ENCODE peak calls at places on chromosomes 2 and 18, in seven cellular contexts. U is pancreas, L is left lung, I is AG04449, V is HFF-Myc, Q is GM12865, H is AG04450. P is an unnamed sample.

GRCh38 chr2:170680172-170680913 is 34.8 kb upstream of the SP5 start:
- DNase-seq in U (no peak), L (no peak), I (no peak), V (no peak), Q (peak), H (no peak), P (no peak)

GRCh38 chr18:70243545-70243944 is 38.1 kb upstream of the RTTN start:
- DNase-seq in U (no peak), L (no peak), I (no peak), V (no peak), Q (no peak), H (no peak), P (no peak)

GRCh38 chr2:8581601-8582041 is 100.2 kb upstream of the ID2 start:
- DNase-seq in U (no peak), L (no peak), I (no peak), V (no peak), Q (no peak), H (no peak), P (no peak)

GRCh38 chr2:177398290-177398683 is 5.7 kb downstream of the AGPS start:
- DNase-seq in U (no peak), L (no peak), I (no peak), V (no peak), Q (no peak), H (no peak), P (no peak)

GRCh38 chr2:83323055-83323454 is 1136.0 kb downstream of the SUCLG1 start:
- DNase-seq in U (no peak), L (no peak), I (no peak), V (no peak), Q (no peak), H (no peak), P (no peak)

GRCh38 chr18:11487390-11487789 is 122.0 kb upstream of the SLC35G4 start:
- DNase-seq in U (no peak), L (no peak), I (no peak), V (no peak), Q (no peak), H (no peak), P (no peak)

GRCh38 chr2:53938904-53939303 is 31.9 kb downstream of the PSME4 start:
- DNase-seq in U (no peak), L (no peak), I (no peak), V (no peak), Q (no peak), H (no peak), P (no peak)

GRCh38 chr2:182898718-182899117 is 32.3 kb upstream of the FRZB start:
- DNase-seq in U (no peak), L (no peak), I (no peak), V (no peak), Q (peak), H (no peak), P (no peak)

GRCh38 chr2:101119431-101119830 is 31.8 kb downstream of the TBC1D8 start:
- DNase-seq in U (no peak), L (peak), I (no peak), V (no peak), Q (no peak), H (no peak), P (no peak)

GRCh38 chr2:188845692-188846091 is 128.5 kb upstream of the COL3A1 start:
- DNase-seq in U (no peak), L (no peak), I (no peak), V (no peak), Q (no peak), H (no peak), P (no peak)

GRCh38 chr2:28250006-28250405 is 142.7 kb upstream of the FOSL2 start:
- DNase-seq in U (no peak), L (no peak), I (peak), V (peak), Q (no peak), H (peak), P (no peak)

GRCh38 chr18:37578886-37579513 is 13.4 kb upstream of the CELF4 start:
- DNase-seq in U (no peak), L (no peak), I (no peak), V (peak), Q (peak), H (no peak), P (no peak)

GRCh38 chr18:12776821-12777471 is 74.1 kb downstream of the PSMG2 start:
- DNase-seq in U (peak), L (no peak), I (no peak), V (no peak), Q (no peak), H (no peak), P (no peak)

GRCh38 chr2:172930871-172931255 is 144.8 kb upstream of the MAP3K20 start:
- DNase-seq in U (no peak), L (no peak), I (no peak), V (no peak), Q (no peak), H (no peak), P (no peak)

GRCh38 chr2:96105152-96105915 is 11.0 kb downstream of the ADRA2B start:
- DNase-seq in U (no peak), L (peak), I (no peak), V (no peak), Q (no peak), H (no peak), P (no peak)

GRCh38 chr18:48470484-48471180 is 61.4 kb upstream of the ZBTB7C start:
- DNase-seq in U (no peak), L (no peak), I (no peak), V (no peak), Q (no peak), H (no peak), P (no peak)

GRCh38 chr2:28009732-28010131 is 119.2 kb downstream of the BABAM2 start:
- DNase-seq in U (no peak), L (no peak), I (no peak), V (no peak), Q (no peak), H (no peak), P (no peak)

GRCh38 chr18:26190506-26190905 is 35.7 kb upstream of the TAF4B start:
- DNase-seq in U (no peak), L (no peak), I (no peak), V (no peak), Q (peak), H (no peak), P (no peak)

GRCh38 chr18:46574740-46575108 is 82.3 kb downstream of the LOXHD1 start:
- DNase-seq in U (no peak), L (no peak), I (no peak), V (no peak), Q (no peak), H (no peak), P (no peak)

GRCh38 chr2:11550901-11551568 is 17.2 kb downstream of the GREB1 start:
- DNase-seq in U (no peak), L (no peak), I (no peak), V (no peak), Q (no peak), H (no peak), P (no peak)
- H3K4me3 ChIP-seq in U (no peak), L (no peak), I (no peak), V (no peak), Q (no peak), H (no peak), P (no peak)

GRCh38 chr18:21505231-21505630 is 95.3 kb downstream of the ESCO1 start:
- DNase-seq in U (no peak), L (no peak), I (no peak), V (no peak), Q (no peak), H (no peak), P (no peak)

GRCh38 chr18:21513292-21513691 is 87.2 kb downstream of the ESCO1 start:
- DNase-seq in U (no peak), L (no peak), I (peak), V (no peak), Q (no peak), H (no peak), P (no peak)

GRCh38 chr18:21513741-21514140 is 86.8 kb downstream of the ESCO1 start:
- DNase-seq in U (no peak), L (no peak), I (no peak), V (no peak), Q (no peak), H (no peak), P (no peak)

GRCh38 chr18:21508302-21508701 is 92.2 kb downstream of the ESCO1 start:
- DNase-seq in U (no peak), L (no peak), I (no peak), V (no peak), Q (no peak), H (no peak), P (no peak)

DNA sequence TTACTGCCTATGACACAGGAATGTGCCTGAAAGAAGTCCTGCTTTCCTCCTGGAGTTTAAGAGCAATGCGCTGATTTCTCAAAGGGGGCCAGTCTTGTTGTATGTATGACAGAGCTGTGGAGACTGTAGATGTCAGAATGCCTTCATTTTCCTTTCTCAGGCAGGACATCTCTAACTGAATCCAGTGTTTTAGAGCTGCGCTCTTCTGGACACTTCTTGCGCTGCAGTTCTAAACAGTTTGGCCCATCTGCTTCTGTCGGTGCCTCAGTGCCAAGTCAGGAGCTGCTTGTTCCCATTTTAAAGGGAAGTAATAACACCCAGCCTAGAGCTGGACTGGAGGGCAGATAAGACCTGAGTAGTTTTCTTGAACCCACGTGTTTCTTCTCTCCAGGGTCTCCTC is 91.4 kb downstream of the ESCO1 start:
- DNase-seq in U (no peak), L (no peak), I (no peak), V (no peak), Q (no peak), H (no peak), P (no peak)
- TF ChIP-seq CTCF in U (no peak), L (no peak), I (no peak), V (no peak), Q (no peak), H (no peak), P (peak)

GRCh38 chr2:1721706-1722483 is 22.4 kb downstream of the PXDN start:
- DNase-seq in U (peak), L (no peak), I (peak), V (no peak), Q (no peak), H (no peak), P (peak)
- H3K4me3 ChIP-seq in U (no peak), L (no peak), I (peak), V (no peak), Q (no peak), H (no peak), P (peak)

DNA sequence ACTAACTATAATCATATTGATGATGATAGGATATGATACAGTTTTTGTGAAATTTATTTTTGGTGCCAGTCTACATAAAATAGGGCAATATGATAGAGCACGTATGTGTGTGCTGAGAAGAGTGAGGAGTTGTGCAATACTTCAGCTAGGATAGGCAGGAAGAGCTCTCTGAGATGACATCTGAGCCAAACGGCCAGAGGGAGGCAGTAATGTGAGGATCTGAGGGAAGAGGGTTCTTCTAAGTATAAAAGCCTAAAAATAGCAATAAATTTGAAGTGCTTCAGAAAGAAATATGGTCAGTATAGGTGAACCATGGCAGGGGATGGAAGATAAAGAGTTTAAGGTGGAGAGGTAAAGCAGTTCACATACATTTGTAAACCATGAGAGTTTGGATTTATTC is 102.5 kb downstream of the OLA1 start:
- DNase-seq in U (no peak), L (no peak), I (no peak), V (no peak), Q (peak), H (no peak), P (no peak)
- TF ChIP-seq CTCF in U (no peak), L (no peak), I (no peak), V (peak), Q (peak), H (no peak), P (peak)

P was measured in epithelial cell of proximal tubule.